ENCODE peak calls at places on chromosomes 7 and 10, in nine cellular contexts. P, D, J, F, X, Y, W, A and R are unnamed samples.

GRCh38 chr7:157279973-157280841 is 56.6 kb upstream of the DNAJB6 start:
- DNase-seq in P (no peak), D (no peak), J (no peak), F (no peak), X (no peak), Y (no peak), W (no peak), A (no peak), R (no peak)

GRCh38 chr10:47143072-47143471 is 156.9 kb upstream of the GDF10 start:
- DNase-seq in P (no peak), D (no peak), J (no peak), F (no peak), X (no peak), Y (no peak), W (no peak), A (no peak), R (no peak)

GRCh38 chr10:47371629-47372485 is 12.2 kb downstream of the ZNF488 start:
- DNase-seq in P (peak; percentile 68), D (no peak), J (no peak), F (no peak), X (peak; percentile 11), Y (no peak), W (no peak), A (no peak), R (no peak)

GRCh38 chr7:45625714-45626440 is 51.7 kb downstream of the ADCY1 start:
- DNase-seq in P (no peak), D (no peak), J (no peak), F (no peak), X (no peak), Y (no peak), W (no peak), A (no peak), R (no peak)

GRCh38 chr10:11919271-11919670 is 96.1 kb downstream of the PROSER2 start:
- DNase-seq in P (no peak), D (no peak), J (no peak), F (no peak), X (no peak), Y (no peak), W (no peak), A (no peak), R (no peak)

GRCh38 chr7:91519241-91520200 is 255.3 kb downstream of the FZD1 start:
- DNase-seq in P (peak; percentile 70), D (peak; percentile 85), J (no peak), F (peak; percentile 51), X (no peak), Y (peak; percentile 75), W (no peak), A (no peak), R (no peak)

GRCh38 chr7:2072042-2072441 is 160.7 kb downstream of the MAD1L1 start:
- DNase-seq in P (no peak), D (no peak), J (no peak), F (no peak), X (no peak), Y (no peak), W (peak; percentile 55), A (no peak), R (no peak)

GRCh38 chr7:71290382-71290781 is 158.4 kb downstream of the GALNT17 start:
- DNase-seq in P (no peak), D (no peak), J (no peak), F (no peak), X (no peak), Y (no peak), W (no peak), A (no peak), R (no peak)

GRCh38 chr10:93844979-93845626 is 48.7 kb upstream of the SLC35G1 start:
- DNase-seq in P (no peak), D (no peak), J (no peak), F (no peak), X (no peak), Y (no peak), W (no peak), A (no peak), R (no peak)

GRCh38 chr7:48274662-48275061 is 103.4 kb downstream of the ABCA13 start:
- DNase-seq in P (peak; percentile 86), D (no peak), J (no peak), F (peak; percentile 57), X (no peak), Y (peak; percentile 79), W (no peak), A (no peak), R (no peak)

GRCh38 chr10:34985823-34986222 is 104.3 kb downstream of the CUL2 start:
- DNase-seq in P (peak; percentile 67), D (peak; percentile 51), J (no peak), F (peak; percentile 52), X (no peak), Y (no peak), W (no peak), A (no peak), R (no peak)

GRCh38 chr10:72099054-72099921 is 10.9 kb upstream of the SPOCK2 start:
- DNase-seq in P (no peak), D (no peak), J (no peak), F (no peak), X (peak; percentile 38), Y (peak; percentile 10), W (no peak), A (no peak), R (no peak)

GRCh38 chr7:112272921-112273561 is 66.5 kb downstream of the ZNF277 start:
- DNase-seq in P (peak; percentile 7), D (no peak), J (no peak), F (peak; percentile 18), X (no peak), Y (no peak), W (no peak), A (no peak), R (no peak)

GRCh38 chr7:98372993-98373392 is 27.9 kb downstream of the BAIAP2L1 start:
- DNase-seq in P (peak; percentile 77), D (no peak), J (peak; percentile 22), F (peak; percentile 23), X (no peak), Y (no peak), W (no peak), A (no peak), R (peak; percentile 32)

GRCh38 chr7:94509264-94509878 is at the start of gene CASD1:
- DNase-seq in P (peak; percentile 28), D (no peak), J (peak; percentile 34), F (no peak), X (peak; percentile 80), Y (no peak), W (peak; percentile 75), A (peak; percentile 8), R (no peak)

GRCh38 chr10:55631071-55631654 is 729.9 kb downstream of the ZWINT start:
- DNase-seq in P (peak; percentile 17), D (peak; percentile 93), J (no peak), F (peak; percentile 24), X (peak; percentile 41), Y (peak; percentile 38), W (no peak), A (no peak), R (no peak)

GRCh38 chr7:41822259-41822658 is 119.4 kb upstream of the INHBA start:
- DNase-seq in P (no peak), D (no peak), J (no peak), F (no peak), X (no peak), Y (no peak), W (no peak), A (no peak), R (no peak)
- TF ChIP-seq CTCF in P (no peak), D (no peak), J (no peak), F (no peak), X (no peak), Y (no peak), W (no peak), A (no peak), R (no peak)

DNA sequence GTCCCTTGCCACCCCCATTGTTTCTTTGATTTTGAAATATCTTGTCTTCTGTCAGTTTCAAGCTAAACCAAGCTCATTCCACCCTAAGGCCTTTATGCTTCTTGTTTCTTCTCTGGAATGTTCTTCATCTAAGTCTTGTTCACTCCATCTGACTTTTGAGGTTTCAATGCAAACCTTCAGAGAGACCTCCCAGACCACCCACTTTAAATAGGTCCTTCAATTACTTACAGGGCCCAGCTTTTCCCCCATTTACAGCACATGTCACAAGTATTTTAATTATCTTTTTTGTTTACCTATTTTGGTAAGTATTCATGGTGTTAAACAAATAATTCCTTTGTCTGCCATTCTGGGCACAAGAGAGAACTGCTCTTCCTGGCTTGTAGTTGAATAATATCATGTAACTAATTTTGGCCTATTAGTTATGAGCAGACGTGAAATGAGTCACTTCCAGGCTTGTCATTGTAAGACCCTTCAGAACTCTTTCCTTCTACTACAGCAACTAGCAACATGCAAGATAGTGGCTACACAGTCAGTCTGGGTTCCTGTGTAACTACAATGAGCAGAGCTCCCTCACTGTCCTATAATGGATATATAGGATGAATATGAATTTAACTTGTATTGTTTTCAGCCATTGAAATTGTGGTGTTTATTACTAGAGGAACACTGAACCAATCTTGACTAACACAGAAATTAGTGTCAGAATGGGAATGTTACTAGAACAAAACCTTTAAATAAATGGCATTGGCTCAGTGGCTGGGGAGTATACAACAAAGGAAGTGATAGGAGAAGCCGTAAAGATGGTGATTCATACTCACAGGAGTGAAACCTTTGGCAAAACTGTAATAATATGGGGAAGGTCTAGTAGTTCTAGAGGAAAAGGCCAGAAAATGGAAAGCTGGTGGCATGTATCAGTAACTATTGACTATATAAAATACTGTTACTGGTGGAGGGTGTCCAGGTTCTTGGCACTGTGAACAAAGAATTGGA is 2.8 kb upstream of the MTPN start:
- DNase-seq in P (peak; percentile 42), D (no peak), J (no peak), F (peak; percentile 57), X (no peak), Y (no peak), W (peak; percentile 45), A (no peak), R (no peak)
- H3K4me3 ChIP-seq in P (no peak overlapping the region), D (no peak overlapping the region), J (peak overlapping the region; percentile 7), F (no peak overlapping the region), X (no peak overlapping the region), Y (no peak overlapping the region), W (peak overlapping the region; percentile 34), A (no peak overlapping the region), R (no peak overlapping the region)

DNA sequence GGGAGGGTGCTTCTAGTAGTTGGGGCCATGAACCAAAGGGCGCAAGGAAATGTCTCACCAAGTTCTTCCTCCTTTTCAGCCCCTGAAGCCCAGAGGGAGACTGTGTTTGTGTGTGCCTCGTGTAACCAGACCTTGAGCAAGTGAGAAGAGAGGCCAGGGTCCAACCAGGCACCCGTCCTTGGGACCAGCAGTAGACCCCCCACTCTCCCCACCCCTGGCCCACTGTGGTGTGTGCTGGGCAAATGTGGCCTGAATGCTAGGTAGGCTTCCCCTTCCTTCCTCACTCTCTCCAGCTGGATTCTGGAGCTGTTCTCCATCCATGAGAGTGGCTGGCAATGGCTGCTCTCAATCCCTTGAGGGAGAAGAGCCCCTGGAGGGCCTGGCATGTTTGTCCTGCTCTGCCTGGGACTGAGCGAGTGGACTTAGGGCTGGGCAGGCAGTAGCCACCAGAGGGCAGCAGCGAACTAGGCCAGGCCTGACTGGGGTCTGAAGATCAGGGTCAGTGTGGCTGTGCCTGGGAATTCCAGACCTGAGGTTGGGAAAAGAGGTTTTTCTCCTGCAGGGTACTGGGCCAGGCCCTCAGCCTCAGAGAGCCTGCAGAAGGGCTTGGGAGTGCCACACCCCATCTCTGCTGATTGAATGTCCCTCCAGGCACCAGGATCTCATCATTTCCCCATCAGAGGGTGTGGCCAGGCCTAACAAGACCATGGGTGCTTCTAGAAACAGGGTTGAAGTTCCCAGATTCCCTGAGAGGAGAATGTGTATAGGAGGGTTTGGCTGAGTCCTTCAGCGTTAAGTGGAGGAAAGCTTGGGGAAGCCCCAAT is 12.4 kb downstream of the SFRP5 start:
- DNase-seq in P (peak; percentile 80), D (peak; percentile 85), J (no peak), F (peak; percentile 83), X (peak; percentile 63), Y (peak; percentile 75), W (no peak), A (no peak), R (no peak)
- TF ChIP-seq CTCF in P (peak; percentile 99), D (peak; percentile 92), J (peak; percentile 61), F (peak; percentile 99), X (peak; percentile 74), Y (peak; percentile 99), W (peak; percentile 87), A (peak; percentile 81), R (peak; percentile 97)

GRCh38 chr7:137932881-137933269 is 69.0 kb downstream of the CREB3L2 start:
- DNase-seq in P (peak; percentile 61), D (no peak), J (no peak), F (peak; percentile 37), X (no peak), Y (no peak), W (no peak), A (no peak), R (peak; percentile 33)
- H3K4me3 ChIP-seq in P (no peak overlapping the region), D (no peak overlapping the region), J (no peak overlapping the region), F (no peak overlapping the region), X (no peak overlapping the region), Y (no peak overlapping the region), W (no peak overlapping the region), A (no peak overlapping the region), R (no peak overlapping the region)